ENCODE peak calls at places on chromosome 22, in seven cellular contexts. One of them, this sample, is unnamed.
A peak's percentile ranks its signal among the peaks of the same experiment; 100 is the strongest.

GRCh38 chr22:22981670-22982571 is 88.4 kb upstream of the GNAZ start:
- DNase-seq in tibial nerve: no peak
- DNase-seq in CD8-positive, alpha-beta T cell: no peak
- DNase-seq in IMR-90: no peak
- DNase-seq in B cell: no peak
- DNase-seq in fibroblast of the aortic adventitia: no peak
- DNase-seq in WTC11: no peak
- DNase-seq in this sample: no peak

GRCh38 chr22:47990486-47990885 is 1228.0 kb downstream of the TBC1D22A start:
- DNase-seq in tibial nerve: no peak
- DNase-seq in CD8-positive, alpha-beta T cell: no peak
- DNase-seq in IMR-90: no peak
- DNase-seq in B cell: no peak
- DNase-seq in fibroblast of the aortic adventitia: no peak
- DNase-seq in WTC11: no peak
- DNase-seq in this sample: no peak

GRCh38 chr22:38203090-38203810 is 1.5 kb downstream of the MAFF start:
- DNase-seq in tibial nerve: no peak
- DNase-seq in CD8-positive, alpha-beta T cell: peak; percentile 48
- DNase-seq in IMR-90: peak; percentile 53
- DNase-seq in B cell: peak; percentile 54
- DNase-seq in fibroblast of the aortic adventitia: peak; percentile 46
- DNase-seq in WTC11: peak; percentile 56
- DNase-seq in this sample: no peak

GRCh38 chr22:42150727-42151590 is 20.3 kb upstream of the CYP2D6 start:
- DNase-seq in tibial nerve: no peak
- DNase-seq in CD8-positive, alpha-beta T cell: no peak
- DNase-seq in IMR-90: no peak
- DNase-seq in B cell: no peak
- DNase-seq in fibroblast of the aortic adventitia: no peak
- DNase-seq in WTC11: no peak
- DNase-seq in this sample: no peak

GRCh38 chr22:46145361-46145851 is 4.9 kb upstream of the PPARA start:
- DNase-seq in tibial nerve: no peak
- DNase-seq in CD8-positive, alpha-beta T cell: no peak
- DNase-seq in IMR-90: no peak
- DNase-seq in B cell: no peak
- DNase-seq in fibroblast of the aortic adventitia: no peak
- DNase-seq in WTC11: no peak
- DNase-seq in this sample: no peak

GRCh38 chr22:23820748-23821211 is 18.0 kb downstream of the DERL3 start:
- DNase-seq in tibial nerve: no peak
- DNase-seq in CD8-positive, alpha-beta T cell: no peak
- DNase-seq in IMR-90: no peak
- DNase-seq in B cell: no peak
- DNase-seq in fibroblast of the aortic adventitia: no peak
- DNase-seq in WTC11: no peak
- DNase-seq in this sample: no peak

GRCh38 chr22:25235547-25236290 is 16.3 kb downstream of the CRYBB2 start:
- DNase-seq in tibial nerve: peak; percentile 18
- DNase-seq in CD8-positive, alpha-beta T cell: peak; percentile 65
- DNase-seq in IMR-90: peak; percentile 61
- DNase-seq in B cell: peak; percentile 82
- DNase-seq in fibroblast of the aortic adventitia: peak; percentile 64
- DNase-seq in WTC11: peak; percentile 93
- DNase-seq in this sample: peak; percentile 39

GRCh38 chr22:45757068-45757467 is 85.4 kb downstream of the ATXN10 start:
- DNase-seq in tibial nerve: no peak
- DNase-seq in CD8-positive, alpha-beta T cell: no peak
- DNase-seq in IMR-90: peak; percentile 14
- DNase-seq in B cell: no peak
- DNase-seq in fibroblast of the aortic adventitia: peak; percentile 51
- DNase-seq in WTC11: peak; percentile 83
- DNase-seq in this sample: no peak

GRCh38 chr22:26681395-26681821 is 24.0 kb downstream of the MIAT start:
- DNase-seq in tibial nerve: no peak
- DNase-seq in CD8-positive, alpha-beta T cell: no peak
- DNase-seq in IMR-90: peak; percentile 67
- DNase-seq in B cell: no peak
- DNase-seq in fibroblast of the aortic adventitia: peak; percentile 72
- DNase-seq in WTC11: peak; percentile 68
- DNase-seq in this sample: no peak

GRCh38 chr22:47571616-47572015 is 809.2 kb downstream of the TBC1D22A start:
- DNase-seq in tibial nerve: no peak
- DNase-seq in CD8-positive, alpha-beta T cell: no peak
- DNase-seq in IMR-90: no peak
- DNase-seq in B cell: no peak
- DNase-seq in fibroblast of the aortic adventitia: no peak
- DNase-seq in WTC11: no peak
- DNase-seq in this sample: no peak

GRCh38 chr22:26367402-26368245 is 61.4 kb upstream of the ASPHD2 start:
- DNase-seq in tibial nerve: no peak
- DNase-seq in CD8-positive, alpha-beta T cell: peak; percentile 57
- DNase-seq in IMR-90: peak; percentile 20
- DNase-seq in B cell: peak; percentile 27
- DNase-seq in fibroblast of the aortic adventitia: peak; percentile 58
- DNase-seq in WTC11: peak; percentile 74
- DNase-seq in this sample: peak; percentile 39

GRCh38 chr22:37647928-37648327 is 8.5 kb downstream of the SH3BP1 start:
- DNase-seq in tibial nerve: no peak
- DNase-seq in CD8-positive, alpha-beta T cell: no peak
- DNase-seq in IMR-90: no peak
- DNase-seq in B cell: no peak
- DNase-seq in fibroblast of the aortic adventitia: no peak
- DNase-seq in WTC11: no peak
- DNase-seq in this sample: no peak

GRCh38 chr22:23278883-23279675 is 98.8 kb downstream of the BCR start:
- DNase-seq in tibial nerve: no peak
- DNase-seq in CD8-positive, alpha-beta T cell: peak; percentile 62
- DNase-seq in IMR-90: no peak
- DNase-seq in B cell: no peak
- DNase-seq in fibroblast of the aortic adventitia: peak; percentile 27
- DNase-seq in WTC11: no peak
- DNase-seq in this sample: peak; percentile 45

GRCh38 chr22:47163876-47164513 is 401.5 kb downstream of the TBC1D22A start:
- DNase-seq in tibial nerve: no peak
- DNase-seq in CD8-positive, alpha-beta T cell: no peak
- DNase-seq in IMR-90: no peak
- DNase-seq in B cell: no peak
- DNase-seq in fibroblast of the aortic adventitia: no peak
- DNase-seq in WTC11: no peak
- DNase-seq in this sample: no peak

DNA sequence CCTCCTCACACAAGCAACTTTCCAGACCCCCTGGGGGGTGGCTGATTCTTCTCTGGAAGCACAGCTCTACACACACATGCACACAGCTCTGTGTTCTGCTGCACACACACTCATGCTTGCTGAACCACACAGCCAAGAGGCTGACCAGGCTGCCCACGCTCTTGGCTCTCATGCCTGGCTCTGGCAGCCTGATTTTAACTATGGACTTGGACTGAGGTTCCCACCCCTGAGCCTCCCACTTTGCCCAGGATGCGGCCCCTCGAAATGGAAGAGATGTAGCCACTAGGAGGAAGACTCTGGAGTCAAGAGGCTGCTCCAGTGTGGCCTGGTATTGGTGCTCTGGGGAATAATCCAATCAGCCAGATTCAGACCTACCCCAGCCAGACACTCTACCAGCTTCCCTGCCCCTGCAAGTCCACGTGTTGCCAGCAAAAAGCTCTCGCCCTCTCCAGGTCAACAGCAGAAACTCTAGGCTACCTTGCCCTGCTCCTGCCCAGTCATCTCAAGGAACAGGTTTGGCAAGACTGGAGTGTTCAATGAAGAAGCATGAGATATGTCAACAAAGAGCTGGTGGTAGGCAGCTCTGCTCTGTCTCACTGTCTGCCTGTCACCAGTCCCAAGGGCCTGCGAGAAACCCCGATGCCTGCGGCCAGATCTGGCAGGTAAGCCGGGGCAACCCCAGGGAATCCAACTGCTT is 8.8 kb upstream of the CASTOR1 start:
- DNase-seq in tibial nerve: no peak
- DNase-seq in CD8-positive, alpha-beta T cell: no peak
- DNase-seq in IMR-90: no peak
- DNase-seq in B cell: no peak
- DNase-seq in fibroblast of the aortic adventitia: no peak
- DNase-seq in WTC11: no peak
- DNase-seq in this sample: no peak
- TF ChIP-seq CTCF in tibial nerve: no peak
- TF ChIP-seq CTCF in CD8-positive, alpha-beta T cell: no peak
- TF ChIP-seq CTCF in IMR-90: no peak
- TF ChIP-seq CTCF in B cell: no peak
- TF ChIP-seq CTCF in fibroblast of the aortic adventitia: no peak
- TF ChIP-seq CTCF in WTC11: no peak
- TF ChIP-seq CTCF in this sample: no peak

GRCh38 chr22:50102946-50103345 is 13.1 kb downstream of the MOV10L1 start:
- DNase-seq in tibial nerve: no peak
- DNase-seq in CD8-positive, alpha-beta T cell: no peak
- DNase-seq in IMR-90: no peak
- DNase-seq in B cell: peak; percentile 27
- DNase-seq in fibroblast of the aortic adventitia: no peak
- DNase-seq in WTC11: no peak
- DNase-seq in this sample: no peak
- TF ChIP-seq CTCF in tibial nerve: no peak
- TF ChIP-seq CTCF in CD8-positive, alpha-beta T cell: no peak
- TF ChIP-seq CTCF in IMR-90: no peak
- TF ChIP-seq CTCF in B cell: no peak
- TF ChIP-seq CTCF in fibroblast of the aortic adventitia: no peak
- TF ChIP-seq CTCF in WTC11: no peak
- TF ChIP-seq CTCF in this sample: no peak

DNA sequence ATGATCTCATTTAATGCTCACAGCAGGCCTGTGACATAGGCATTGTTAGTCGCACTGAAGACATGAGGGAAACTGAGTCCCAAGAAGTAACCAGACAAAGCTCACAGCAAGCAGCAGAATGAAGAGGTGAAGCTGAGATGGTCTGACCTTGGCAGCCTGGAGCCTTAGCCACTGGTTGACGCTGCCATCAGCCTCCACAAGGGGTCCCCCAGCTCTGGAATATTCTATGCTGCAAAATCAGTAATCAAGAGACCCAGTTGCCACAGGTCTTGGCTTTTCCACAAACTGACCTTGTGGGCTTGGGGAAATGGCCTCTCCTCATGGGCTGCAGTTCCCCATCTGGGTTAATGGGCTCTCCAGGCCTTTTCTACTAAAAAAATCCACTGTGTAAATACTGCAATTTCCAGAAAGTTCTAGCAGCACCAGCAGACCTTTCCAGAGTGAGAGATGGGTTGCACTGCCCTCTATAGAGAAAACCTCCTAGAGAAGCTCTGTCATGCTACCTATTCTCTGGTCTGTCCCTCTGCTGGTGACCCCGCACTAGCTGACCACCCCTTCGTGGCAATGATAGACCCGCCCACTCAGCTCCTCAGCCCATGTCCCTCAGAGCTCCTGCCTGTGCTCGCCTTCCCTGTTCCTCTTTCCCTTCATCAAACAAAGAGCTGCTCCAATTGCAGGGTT is 22.6 kb upstream of the ISX start:
- DNase-seq in tibial nerve: no peak
- DNase-seq in CD8-positive, alpha-beta T cell: no peak
- DNase-seq in IMR-90: no peak
- DNase-seq in B cell: no peak
- DNase-seq in fibroblast of the aortic adventitia: no peak
- DNase-seq in WTC11: peak; percentile 44
- DNase-seq in this sample: no peak
- TF ChIP-seq CTCF in tibial nerve: no peak
- TF ChIP-seq CTCF in CD8-positive, alpha-beta T cell: no peak
- TF ChIP-seq CTCF in IMR-90: no peak
- TF ChIP-seq CTCF in B cell: no peak
- TF ChIP-seq CTCF in fibroblast of the aortic adventitia: no peak
- TF ChIP-seq CTCF in WTC11: no peak
- TF ChIP-seq CTCF in this sample: no peak

GRCh38 chr22:21020802-21021429 is 6.0 kb downstream of the P2RX6 start:
- DNase-seq in tibial nerve: no peak
- DNase-seq in CD8-positive, alpha-beta T cell: peak; percentile 40
- DNase-seq in IMR-90: no peak
- DNase-seq in B cell: peak; percentile 62
- DNase-seq in fibroblast of the aortic adventitia: no peak
- DNase-seq in WTC11: peak; percentile 68
- DNase-seq in this sample: no peak
- TF ChIP-seq CTCF in tibial nerve: no peak
- TF ChIP-seq CTCF in CD8-positive, alpha-beta T cell: peak; percentile 48
- TF ChIP-seq CTCF in IMR-90: peak; percentile 42
- TF ChIP-seq CTCF in B cell: peak; percentile 53
- TF ChIP-seq CTCF in fibroblast of the aortic adventitia: peak; percentile 28
- TF ChIP-seq CTCF in WTC11: peak; percentile 52
- TF ChIP-seq CTCF in this sample: no peak

DNA sequence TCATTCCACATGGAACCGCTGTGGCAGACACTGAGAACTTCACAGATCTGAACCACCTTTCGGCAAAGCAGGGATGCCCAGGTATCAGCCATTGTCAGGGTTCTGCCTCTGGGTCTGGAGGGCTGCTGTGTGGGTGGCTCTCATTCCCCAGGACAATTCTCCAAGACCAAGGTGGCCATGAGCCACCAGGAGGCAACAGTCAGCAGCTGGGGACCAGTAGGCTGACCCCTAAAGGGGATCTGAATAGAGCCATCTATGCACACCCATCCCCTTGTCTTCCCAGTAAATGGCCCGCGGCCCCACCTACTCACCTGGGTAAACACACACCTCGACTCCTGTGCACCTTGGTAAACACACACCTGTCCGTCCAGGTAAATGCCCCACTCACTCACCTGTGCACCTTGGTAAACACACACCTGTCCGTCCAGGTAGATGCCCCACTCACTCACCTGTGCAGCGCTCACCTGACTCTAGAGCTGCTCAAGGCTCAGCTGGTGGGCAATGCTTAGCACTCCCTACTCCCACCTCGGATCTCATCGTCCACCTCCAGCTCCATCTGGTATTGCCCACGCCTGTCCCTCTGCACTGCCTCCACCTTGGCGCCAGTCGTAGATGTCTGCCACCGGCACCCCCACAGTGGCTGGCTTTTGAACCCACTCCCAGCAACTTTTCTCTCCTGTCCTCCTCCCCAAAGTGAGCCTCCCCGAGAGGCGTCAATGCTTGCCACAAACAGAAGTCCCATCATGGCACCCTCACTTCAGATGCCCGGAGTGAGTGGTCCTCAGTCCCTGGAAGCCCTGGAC is 10.2 kb downstream of the SLC25A1 start:
- DNase-seq in tibial nerve: no peak
- DNase-seq in CD8-positive, alpha-beta T cell: no peak
- DNase-seq in IMR-90: no peak
- DNase-seq in B cell: no peak
- DNase-seq in fibroblast of the aortic adventitia: no peak
- DNase-seq in WTC11: no peak
- DNase-seq in this sample: no peak
- TF ChIP-seq CTCF in tibial nerve: no peak
- TF ChIP-seq CTCF in CD8-positive, alpha-beta T cell: no peak
- TF ChIP-seq CTCF in IMR-90: no peak
- TF ChIP-seq CTCF in B cell: no peak
- TF ChIP-seq CTCF in fibroblast of the aortic adventitia: no peak
- TF ChIP-seq CTCF in WTC11: no peak
- TF ChIP-seq CTCF in this sample: no peak

GRCh38 chr22:35966314-35967045 is 62.1 kb downstream of the RBFOX2 start:
- DNase-seq in tibial nerve: no peak
- DNase-seq in CD8-positive, alpha-beta T cell: no peak
- DNase-seq in IMR-90: peak; percentile 35
- DNase-seq in B cell: no peak
- DNase-seq in fibroblast of the aortic adventitia: no peak
- DNase-seq in WTC11: no peak
- DNase-seq in this sample: no peak
- TF ChIP-seq CTCF in tibial nerve: no peak
- TF ChIP-seq CTCF in CD8-positive, alpha-beta T cell: no peak
- TF ChIP-seq CTCF in IMR-90: no peak
- TF ChIP-seq CTCF in B cell: no peak
- TF ChIP-seq CTCF in fibroblast of the aortic adventitia: peak; percentile 23
- TF ChIP-seq CTCF in WTC11: no peak
- TF ChIP-seq CTCF in this sample: no peak

GRCh38 chr22:21652547-21653545 is 10.7 kb downstream of the SDF2L1 start:
- DNase-seq in tibial nerve: no peak
- DNase-seq in CD8-positive, alpha-beta T cell: no peak
- DNase-seq in IMR-90: no peak
- DNase-seq in B cell: no peak
- DNase-seq in fibroblast of the aortic adventitia: no peak
- DNase-seq in WTC11: peak; percentile 60
- DNase-seq in this sample: no peak
- TF ChIP-seq CTCF in tibial nerve: no peak
- TF ChIP-seq CTCF in CD8-positive, alpha-beta T cell: no peak
- TF ChIP-seq CTCF in IMR-90: no peak
- TF ChIP-seq CTCF in B cell: no peak
- TF ChIP-seq CTCF in fibroblast of the aortic adventitia: no peak
- TF ChIP-seq CTCF in WTC11: no peak
- TF ChIP-seq CTCF in this sample: no peak

This sample was measured in natural killer cell.